ENCODE peak calls at places on chromosomes 7 and 10, in four cellular contexts. C is H1, V is IMR-90, T is mesendoderm. D is an unnamed sample.

GRCh38 chr7:132354527-132354926 is 221.7 kb downstream of the PLXNA4 start:
- DNase-seq in C (no peak), V (no peak), T (no peak), D (no peak)

GRCh38 chr7:20794676-20795075 is 8.0 kb upstream of the SP8 start:
- DNase-seq in C (no peak), V (no peak), T (no peak), D (no peak)

GRCh38 chr7:43294080-43294630 is 181.7 kb downstream of the HECW1 start:
- DNase-seq in C (no peak), V (peak), T (peak), D (peak)

GRCh38 chr7:83484266-83484665 is 164.7 kb downstream of the SEMA3E start:
- DNase-seq in C (no peak), V (no peak), T (no peak), D (no peak)

GRCh38 chr7:69645683-69646082 is 47.4 kb downstream of the AUTS2 start:
- DNase-seq in C (no peak), V (no peak), T (peak), D (peak)

GRCh38 chr10:5814110-5815107 is 1.2 kb upstream of the GDI2 start:
- DNase-seq in C (no peak), V (peak), T (no peak), D (no peak)

GRCh38 chr10:26274391-26274790 is 57.8 kb downstream of the GAD2 start:
- DNase-seq in C (no peak), V (no peak), T (no peak), D (no peak)

GRCh38 chr7:140609646-140610045 is 31.0 kb downstream of the DENND2A start:
- DNase-seq in C (no peak), V (peak), T (no peak), D (no peak)

GRCh38 chr10:28668363-28669226 is 8.7 kb upstream of the BAMBI start:
- DNase-seq in C (peak), V (no peak), T (peak), D (peak)

GRCh38 chr7:32357535-32358277 is 132.5 kb downstream of the LSM5 start:
- DNase-seq in C (no peak), V (no peak), T (peak), D (no peak)

GRCh38 chr10:122127943-122128342 is 139.0 kb downstream of the TACC2 start:
- DNase-seq in C (no peak), V (peak), T (peak), D (no peak)

GRCh38 chr10:72612203-72612826 is 13.6 kb downstream of the MICU1 start:
- DNase-seq in C (no peak), V (no peak), T (no peak), D (no peak)

GRCh38 chr10:44706745-44707144 is 204.4 kb upstream of the TMEM72 start:
- DNase-seq in C (no peak), V (peak), T (no peak), D (no peak)

GRCh38 chr7:27547401-27547800 is 115.3 kb downstream of the HIBADH start:
- DNase-seq in C (no peak), V (peak), T (peak), D (no peak)

GRCh38 chr10:124742418-124743187 is 1.6 kb downstream of the FAM53B start:
- DNase-seq in C (no peak), V (no peak), T (peak), D (no peak)

GRCh38 chr7:42319631-42320030 is 82.6 kb upstream of the GLI3 start:
- DNase-seq in C (no peak), V (no peak), T (no peak), D (no peak)

GRCh38 chr10:12455774-12456173 is 106.4 kb downstream of the CAMK1D start:
- DNase-seq in C (no peak), V (no peak), T (no peak), D (no peak)

GRCh38 chr10:132462463-132463332 is 65.7 kb downstream of the PWWP2B start:
- DNase-seq in C (no peak), V (no peak), T (no peak), D (no peak)

GRCh38 chr10:16360425-16360824 is 76.4 kb upstream of the PTER start:
- DNase-seq in C (no peak), V (no peak), T (no peak), D (no peak)

GRCh38 chr10:101777857-101778145 is 1.9 kb upstream of the FGF8 start:
- DNase-seq in C (no peak), V (no peak), T (peak), D (no peak)

GRCh38 chr7:138898255-138898654 is 82.9 kb downstream of the KIAA1549 start:
- DNase-seq in C (no peak), V (no peak), T (no peak), D (no peak)

GRCh38 chr7:64610997-64611396 is 48.1 kb upstream of the ZNF680 start:
- DNase-seq in C (no peak), V (no peak), T (no peak), D (no peak)

GRCh38 chr7:129489491-129489890 is 12.8 kb upstream of the SMKR1 start:
- DNase-seq in C (no peak), V (peak), T (peak), D (no peak)

GRCh38 chr7:154578351-154578750 is 424.6 kb downstream of the PAXIP1 start:
- DNase-seq in C (no peak), V (no peak), T (no peak), D (no peak)

GRCh38 chr10:69864321-69864720 is 62.6 kb downstream of the COL13A1 start:
- DNase-seq in C (no peak), V (peak), T (no peak), D (no peak)

GRCh38 chr10:35378547-35379210 is 42.4 kb downstream of the CCNY start:
- DNase-seq in C (peak), V (peak), T (peak), D (no peak)

GRCh38 chr10:71254834-71255539 is 42.6 kb downstream of the UNC5B start:
- DNase-seq in C (no peak), V (no peak), T (no peak), D (no peak)

GRCh38 chr10:86779267-86780017 is 23.0 kb downstream of the BMPR1A start:
- DNase-seq in C (no peak), V (peak), T (no peak), D (no peak)

GRCh38 chr7:99196536-99197288 is 11.2 kb downstream of the KPNA7 start:
- DNase-seq in C (no peak), V (peak), T (peak), D (no peak)

DNA sequence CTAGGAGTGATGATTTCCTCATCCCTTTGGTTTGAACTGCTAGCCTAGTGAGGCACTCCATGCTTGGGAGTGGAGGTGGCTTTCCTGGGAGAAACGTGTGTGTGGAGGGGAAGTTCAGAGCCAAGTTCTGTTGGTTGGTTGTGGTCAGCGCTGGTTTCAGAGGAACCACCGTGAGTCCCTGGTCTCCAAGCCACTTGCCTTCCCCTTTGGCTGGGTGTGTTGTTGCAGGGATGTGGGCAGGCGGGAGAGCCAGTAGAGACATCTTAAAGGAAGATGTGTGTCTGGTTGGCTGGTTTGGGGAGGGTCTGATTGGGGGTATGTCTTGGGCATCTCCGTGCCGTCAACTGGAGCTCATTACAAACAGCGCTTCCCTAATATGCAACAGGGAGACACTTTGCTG is 130.8 kb upstream of the TCF7L2 start:
- DNase-seq in C (no peak), V (no peak), T (no peak), D (no peak)
- H3K56ac ChIP-seq in C (no peak), V (no peak), T (no peak), D (no peak)

GRCh38 chr10:58028597-58029366 is 238.9 kb downstream of the IPMK start:
- DNase-seq in C (no peak), V (peak), T (no peak), D (no peak)
- H3K56ac ChIP-seq in C (no peak), V (no peak), T (no peak), D (no peak)

GRCh38 chr10:113552014-113552413 is 839 bp upstream of the HABP2 start:
- DNase-seq in C (no peak), V (no peak), T (no peak), D (no peak)

GRCh38 chr10:113553149-113553548 is 296 bp downstream of the HABP2 start:
- DNase-seq in C (no peak), V (no peak), T (no peak), D (no peak)

GRCh38 chr10:113552723-113553122 is at the start of gene HABP2:
- DNase-seq in C (no peak), V (no peak), T (no peak), D (no peak)

GRCh38 chr10:113549856-113550255 is 3.0 kb upstream of the HABP2 start:
- DNase-seq in C (no peak), V (no peak), T (no peak), D (no peak)

GRCh38 chr10:113550365-113550764 is 2.5 kb upstream of the HABP2 start:
- DNase-seq in C (no peak), V (peak), T (no peak), D (no peak)
- H3K56ac ChIP-seq in C (no peak), V (no peak), T (no peak), D (no peak)

GRCh38 chr7:36819639-36820038 is 95.3 kb upstream of the AOAH start:
- DNase-seq in C (no peak), V (no peak), T (no peak), D (no peak)

GRCh38 chr7:36821617-36822016 is 97.3 kb upstream of the AOAH start:
- DNase-seq in C (no peak), V (no peak), T (no peak), D (no peak)

GRCh38 chr7:36823353-36823752 is 99.1 kb upstream of the AOAH start:
- DNase-seq in C (no peak), V (no peak), T (no peak), D (no peak)

GRCh38 chr7:36820527-36821170 is 96.4 kb upstream of the AOAH start:
- DNase-seq in C (no peak), V (no peak), T (no peak), D (no peak)
- H3K56ac ChIP-seq in C (no peak), V (no peak), T (no peak), D (no peak)

DNA sequence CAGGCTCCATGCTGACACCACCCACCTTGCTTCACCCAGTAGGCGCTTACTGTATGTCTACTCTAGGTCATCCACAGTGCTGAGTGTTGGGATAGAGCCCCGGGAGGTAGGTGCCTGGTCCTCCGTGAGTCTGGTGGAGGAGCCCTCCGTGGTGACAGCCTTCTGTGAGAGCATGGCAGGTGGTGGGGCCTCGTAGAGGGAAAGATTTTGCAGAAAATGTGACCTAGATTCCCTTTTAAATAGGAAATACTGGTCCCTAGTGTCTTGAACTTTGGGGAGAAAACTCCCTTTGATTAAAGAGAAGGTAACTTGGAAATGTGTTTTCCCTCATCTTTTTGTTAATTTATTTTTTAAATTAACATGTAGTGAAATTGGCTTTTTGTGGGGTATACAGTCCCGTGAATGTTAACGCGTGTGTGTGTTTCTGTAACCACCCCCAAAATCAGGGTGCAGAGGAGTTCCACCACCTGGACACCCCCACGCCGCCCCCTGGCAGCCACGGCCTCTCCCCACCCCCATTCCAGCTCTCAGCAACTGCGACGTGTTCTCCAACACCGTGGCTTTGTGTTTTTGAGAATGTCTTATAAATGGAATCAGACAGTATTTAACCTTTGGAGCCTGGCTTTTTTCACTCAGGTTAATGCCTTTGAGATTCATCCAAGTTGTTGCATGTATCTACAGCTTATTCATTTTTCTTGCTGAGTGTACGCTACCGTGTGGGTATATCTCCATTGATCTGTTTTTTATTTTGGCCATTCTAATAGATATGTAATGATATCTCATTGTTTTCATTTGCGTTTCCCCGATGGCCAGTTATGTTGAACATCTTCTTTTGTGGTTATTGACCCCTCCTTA is 219.0 kb downstream of the EBF3 start:
- DNase-seq in C (peak), V (no peak), T (no peak), D (no peak)
- H3K56ac ChIP-seq in C (no peak), V (no peak), T (no peak), D (no peak)

DNA sequence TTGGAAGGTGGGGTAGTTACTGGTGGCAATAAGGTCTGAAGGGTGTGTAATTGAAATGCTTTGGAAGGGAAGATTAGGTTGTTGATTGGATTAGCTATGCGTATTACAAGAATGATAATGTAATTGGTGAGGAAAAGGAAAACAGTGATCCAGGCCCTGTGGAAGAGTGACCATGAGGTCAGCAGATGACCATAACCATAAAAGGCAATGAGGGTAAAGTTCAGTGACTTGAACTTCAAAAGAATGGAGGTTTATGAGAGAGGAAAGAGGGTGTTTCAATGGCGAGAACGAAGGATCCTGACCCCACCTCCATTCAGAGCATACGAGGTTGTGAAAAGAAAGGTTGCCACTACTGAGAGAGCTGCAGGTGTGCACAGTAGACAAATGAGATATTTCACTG is 439.7 kb downstream of the CCSER2 start:
- DNase-seq in C (no peak), V (no peak), T (no peak), D (no peak)
- H3K56ac ChIP-seq in C (no peak), V (no peak), T (no peak), D (no peak)

DNA sequence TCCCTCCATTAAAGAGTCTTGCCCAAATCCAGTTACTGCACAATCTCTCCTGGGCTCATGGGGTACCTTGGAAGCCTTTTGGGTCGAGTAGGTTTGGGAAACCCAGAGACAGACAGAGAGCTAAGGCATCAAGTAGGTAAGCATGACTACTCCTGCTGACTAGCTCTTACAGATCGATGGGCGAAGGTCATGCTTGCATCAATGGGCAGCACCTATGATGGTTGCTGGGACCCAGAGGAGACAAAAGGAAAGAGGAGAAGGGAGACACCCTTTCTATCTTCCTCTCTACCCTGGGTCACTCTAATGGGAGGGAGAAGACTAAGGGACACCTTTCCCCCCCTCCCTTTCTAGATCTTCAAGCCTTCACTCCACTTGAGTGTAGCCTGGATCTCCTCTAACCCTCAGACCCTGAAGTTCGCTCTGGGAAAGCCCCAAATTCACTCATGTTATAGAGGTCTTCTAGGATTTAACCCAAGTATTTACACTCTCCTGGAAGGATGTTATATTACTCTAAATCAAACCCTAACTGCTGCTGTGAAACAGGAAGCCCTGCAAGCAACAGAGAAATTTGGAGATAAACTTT is 31.6 kb upstream of the ZNF746 start:
- DNase-seq in C (no peak), V (peak), T (peak), D (no peak)
- H3K56ac ChIP-seq in C (no peak), V (no peak), T (no peak), D (no peak)

GRCh38 chr7:157874870-157875229 is 538.0 kb downstream of the DNAJB6 start:
- DNase-seq in C (no peak), V (no peak), T (no peak), D (no peak)

GRCh38 chr7:157876469-157877285 is 539.9 kb downstream of the DNAJB6 start:
- DNase-seq in C (peak), V (no peak), T (peak), D (no peak)

GRCh38 chr7:157875230-157876179 is 538.7 kb downstream of the DNAJB6 start:
- DNase-seq in C (peak), V (no peak), T (peak), D (peak)

GRCh38 chr7:157874208-157874816 is 537.5 kb downstream of the DNAJB6 start:
- DNase-seq in C (no peak), V (no peak), T (no peak), D (no peak)

DNA sequence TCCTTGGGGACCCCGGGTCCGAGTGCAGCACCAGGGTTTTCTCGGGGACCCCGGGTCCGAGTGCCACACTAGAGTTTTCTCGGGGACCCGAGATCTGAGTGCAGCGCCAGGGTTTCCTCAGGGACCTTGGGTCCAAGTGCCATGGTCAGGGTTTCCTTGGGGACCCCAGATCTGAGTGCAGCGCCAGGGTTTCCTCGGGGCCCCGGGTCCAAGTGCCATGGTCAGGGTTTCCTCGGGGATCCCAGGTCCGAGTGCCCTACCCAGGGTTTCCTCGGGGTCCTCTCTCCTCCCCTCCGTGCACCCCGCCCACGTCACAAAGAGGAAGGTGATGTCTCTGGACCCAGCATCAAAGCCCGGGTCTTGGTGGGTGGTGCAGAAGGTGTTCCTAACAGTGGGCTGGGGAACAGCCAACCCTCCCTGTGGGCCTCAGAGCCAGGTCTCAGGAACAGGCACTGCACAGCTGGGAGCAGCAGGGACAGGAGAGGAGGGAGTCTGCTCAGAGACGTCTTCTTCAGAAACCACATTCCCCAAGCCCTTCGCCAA is 540.6 kb downstream of the DNAJB6 start:
- DNase-seq in C (no peak), V (no peak), T (no peak), D (no peak)
- H3K56ac ChIP-seq in C (no peak), V (no peak), T (no peak), D (no peak)